ENCODE peak calls at places on chromosome 10, in eight cellular contexts. F is mammary epithelial cell, S is breast epithelium, V is GM23248, N is psoas muscle, R is body of pancreas, X is endothelial cell of umbilical vein, Y is lower lobe of right lung. C is an unnamed sample. For H3K4me1, the result is how much of the 10 kb centered on the place peaks cover.

GRCh38 chr10:112307631-112308502 is 24.7 kb downstream of the TECTB start:
- DNase-seq in F (peak), S (no peak), V (peak), N (no peak), R (peak), X (peak), Y (peak), C (peak)

GRCh38 chr10:17747883-17748550 is 4.0 kb upstream of the TMEM236 start:
- DNase-seq in F (no peak), S (no peak), V (peak), N (no peak), R (peak), X (no peak), Y (no peak), C (no peak)

GRCh38 chr10:26436848-26437247 is 1.3 kb upstream of the APBB1IP start:
- DNase-seq in F (no peak), S (no peak), V (no peak), N (no peak), R (no peak), X (no peak), Y (no peak), C (no peak)

GRCh38 chr10:95236068-95236903 is 42.2 kb downstream of the ACSM6 start:
- DNase-seq in F (peak), S (no peak), V (peak), N (no peak), R (no peak), X (peak), Y (no peak), C (no peak)

GRCh38 chr10:15718495-15719061 is 1.1 kb downstream of the ITGA8 start:
- DNase-seq in F (no peak), S (no peak), V (no peak), N (no peak), R (no peak), X (no peak), Y (no peak), C (no peak)

GRCh38 chr10:92832998-92833642 is 15.2 kb upstream of the EXOC6 start:
- DNase-seq in F (no peak), S (no peak), V (no peak), N (no peak), R (no peak), X (peak), Y (no peak), C (no peak)

GRCh38 chr10:60099998-60100747 is 193.8 kb upstream of the CCDC6 start:
- DNase-seq in F (peak), S (no peak), V (peak), N (no peak), R (peak), X (peak), Y (no peak), C (no peak)

GRCh38 chr10:128456271-128456670 is 330.0 kb upstream of the MKI67 start:
- DNase-seq in F (no peak), S (no peak), V (no peak), N (no peak), R (no peak), X (no peak), Y (no peak), C (no peak)

GRCh38 chr10:104022020-104022419 is 55.1 kb downstream of the SLK start:
- DNase-seq in F (no peak), S (no peak), V (no peak), N (no peak), R (no peak), X (peak), Y (no peak), C (no peak)

GRCh38 chr10:126736737-126737136 is 66.2 kb upstream of the C10orf90 start:
- DNase-seq in F (no peak), S (no peak), V (peak), N (no peak), R (no peak), X (no peak), Y (no peak), C (no peak)

GRCh38 chr10:23777153-23777552 is 338.3 kb downstream of the OTUD1 start:
- DNase-seq in F (no peak), S (no peak), V (no peak), N (no peak), R (no peak), X (no peak), Y (no peak), C (no peak)

GRCh38 chr10:3538291-3538849 is 246.6 kb downstream of the KLF6 start:
- DNase-seq in F (no peak), S (no peak), V (peak), N (no peak), R (no peak), X (peak), Y (no peak), C (no peak)

GRCh38 chr10:109912335-109913282 is 10.7 kb downstream of the XPNPEP1 start:
- DNase-seq in F (peak), S (no peak), V (peak), N (no peak), R (no peak), X (no peak), Y (no peak), C (peak)

GRCh38 chr10:103739039-103739764 is 116.2 kb downstream of the SH3PXD2A start:
- DNase-seq in F (peak), S (no peak), V (peak), N (peak), R (peak), X (no peak), Y (no peak), C (peak)

GRCh38 chr10:18594574-18595156 is 56.7 kb downstream of the NSUN6 start:
- DNase-seq in F (no peak), S (no peak), V (no peak), N (no peak), R (no peak), X (no peak), Y (no peak), C (peak)

GRCh38 chr10:123241391-123242141 is 87.4 kb downstream of the BUB3 start:
- DNase-seq in F (no peak), S (no peak), V (no peak), N (no peak), R (peak), X (peak), Y (no peak), C (no peak)

GRCh38 chr10:123236122-123236521 is 81.9 kb downstream of the BUB3 start:
- DNase-seq in F (no peak), S (no peak), V (peak), N (no peak), R (no peak), X (no peak), Y (no peak), C (peak)

GRCh38 chr10:123240776-123241175 is 86.6 kb downstream of the BUB3 start:
- DNase-seq in F (no peak), S (no peak), V (no peak), N (no peak), R (no peak), X (no peak), Y (no peak), C (no peak)

GRCh38 chr10:123245264-123245663 is 91.1 kb downstream of the BUB3 start:
- DNase-seq in F (no peak), S (no peak), V (no peak), N (no peak), R (no peak), X (no peak), Y (no peak), C (no peak)

GRCh38 chr10:123240250-123240649 is 86.0 kb downstream of the BUB3 start:
- DNase-seq in F (no peak), S (no peak), V (no peak), N (no peak), R (no peak), X (no peak), Y (no peak), C (no peak)
- H3K4me1 ChIP-seq in F (under half), S (under half), V (under half), N (under half), R (under half), X (under half), Y (under half), C (under half)

GRCh38 chr10:14681305-14681704 is 93.4 kb downstream of the FAM107B start:
- DNase-seq in F (no peak), S (no peak), V (no peak), N (no peak), R (no peak), X (no peak), Y (no peak), C (peak)
- H3K4me1 ChIP-seq in F (under half), S (under half), V (under half), N (under half), R (under half), X (under half), Y (under half), C (under half)

GRCh38 chr10:117938104-117938503 is 108.6 kb downstream of the RAB11FIP2 start:
- DNase-seq in F (no peak), S (no peak), V (no peak), N (no peak), R (no peak), X (no peak), Y (no peak), C (no peak)
- H3K4me1 ChIP-seq in F (under half), S (under half), V (under half), N (under half), R (under half), X (under half), Y (under half), C (under half)

GRCh38 chr10:98338896-98339295 is 70.9 kb upstream of the LOXL4 start:
- DNase-seq in F (no peak), S (no peak), V (peak), N (no peak), R (no peak), X (no peak), Y (no peak), C (no peak)

GRCh38 chr10:98339790-98340189 is 71.8 kb upstream of the LOXL4 start:
- DNase-seq in F (no peak), S (no peak), V (no peak), N (no peak), R (no peak), X (no peak), Y (no peak), C (no peak)

GRCh38 chr10:98340946-98341345 is 73.0 kb upstream of the LOXL4 start:
- DNase-seq in F (no peak), S (no peak), V (peak), N (peak), R (no peak), X (no peak), Y (no peak), C (no peak)

GRCh38 chr10:98338318-98338717 is 70.3 kb upstream of the LOXL4 start:
- DNase-seq in F (no peak), S (no peak), V (peak), N (peak), R (no peak), X (no peak), Y (no peak), C (no peak)

GRCh38 chr10:98340261-98340675 is 72.3 kb upstream of the LOXL4 start:
- DNase-seq in F (no peak), S (no peak), V (peak), N (no peak), R (no peak), X (no peak), Y (no peak), C (no peak)
- H3K4me1 ChIP-seq in F (under half), S (under half), V (half or more), N (under half), R (under half), X (under half), Y (under half), C (under half)

DNA sequence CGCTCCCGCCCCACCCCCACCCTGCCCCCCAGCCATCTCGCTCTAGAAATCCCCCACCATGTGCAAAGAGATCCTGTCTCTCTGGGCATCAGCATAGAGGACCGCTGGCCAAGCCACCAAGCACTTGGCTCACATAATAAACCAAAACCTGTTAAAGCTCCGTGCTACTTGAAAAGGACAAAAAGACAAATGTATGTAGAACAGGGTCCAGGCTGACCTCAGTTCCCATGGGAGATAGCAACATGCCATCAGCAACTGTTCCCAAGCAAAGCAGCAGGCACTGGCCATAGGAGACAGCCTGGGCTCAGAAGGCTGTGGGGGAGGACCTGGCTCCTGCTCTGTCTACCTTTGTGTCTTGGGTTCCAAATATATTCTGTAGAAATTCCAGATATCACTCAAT is 38.4 kb upstream of the GDF10 start:
- DNase-seq in F (no peak), S (no peak), V (no peak), N (no peak), R (no peak), X (no peak), Y (no peak), C (no peak)
- H3K4me1 ChIP-seq in F (under half), S (under half), V (under half), N (under half), R (under half), X (under half), Y (under half), C (under half)

DNA sequence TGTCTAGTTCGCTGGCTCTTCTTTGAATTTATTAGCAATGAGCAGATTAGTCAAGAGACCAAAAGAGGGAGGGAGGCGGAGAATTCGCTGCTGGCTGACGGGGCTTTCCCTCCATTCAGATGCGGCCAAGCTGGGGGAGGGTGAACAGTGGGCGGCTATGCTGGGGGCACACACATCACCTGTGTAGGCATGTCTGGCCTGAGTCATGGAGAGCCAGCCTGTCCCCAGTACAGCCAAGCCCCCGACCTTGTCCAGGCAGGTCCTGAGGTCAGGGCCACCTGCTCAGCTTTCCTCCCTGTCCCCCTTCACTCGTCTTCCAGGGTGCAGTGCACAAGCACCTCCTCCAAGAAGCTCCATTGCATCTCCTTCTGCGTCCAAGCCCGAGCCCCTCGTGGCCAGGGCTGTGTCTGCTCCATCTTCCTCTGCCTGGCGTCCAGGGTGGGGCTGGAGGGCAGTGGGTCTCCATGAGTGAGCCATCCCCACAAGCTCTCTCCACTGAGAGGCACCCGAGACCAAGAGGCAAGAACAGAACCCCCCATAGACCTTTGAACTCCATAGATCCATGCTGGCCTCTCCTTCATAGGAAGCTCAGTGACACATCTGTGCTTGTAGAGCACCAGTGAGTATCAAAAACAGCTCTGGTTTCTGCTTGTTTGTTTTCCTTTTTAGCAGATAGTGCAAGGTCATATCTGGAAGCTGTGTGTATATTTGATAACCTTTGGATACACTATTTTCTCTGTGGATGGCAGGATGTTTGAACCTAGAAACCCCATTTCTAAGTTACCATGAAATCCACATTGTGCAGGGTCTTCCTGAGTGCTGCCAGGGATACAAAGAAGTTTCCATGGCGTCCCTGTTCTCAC is 1.9 kb upstream of the DEPP1 start:
- DNase-seq in F (peak), S (no peak), V (peak), N (peak), R (no peak), X (peak), Y (no peak), C (no peak)
- H3K4me1 ChIP-seq in F (half or more), S (under half), V (under half), N (half or more), R (half or more), X (half or more), Y (half or more), C (under half)

DNA sequence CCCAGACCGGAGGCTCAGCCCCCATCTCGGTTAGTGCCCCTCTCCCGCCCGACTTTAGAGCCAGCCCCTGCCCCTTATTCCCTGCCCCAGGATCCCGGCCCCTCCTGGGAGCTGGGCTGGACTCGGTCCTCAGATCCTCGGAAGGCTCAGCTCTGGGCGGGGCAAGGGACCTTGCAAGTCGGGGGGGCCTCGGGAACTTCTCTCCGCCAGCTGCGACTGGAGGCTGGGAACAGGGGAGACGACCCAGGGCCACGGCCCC is 2.5 kb downstream of the ADIRF start:
- DNase-seq in F (no peak), S (no peak), V (no peak), N (no peak), R (no peak), X (no peak), Y (no peak), C (no peak)
- H3K4me1 ChIP-seq in F (half or more), S (under half), V (under half), N (under half), R (half or more), X (half or more), Y (half or more), C (under half)

DNA sequence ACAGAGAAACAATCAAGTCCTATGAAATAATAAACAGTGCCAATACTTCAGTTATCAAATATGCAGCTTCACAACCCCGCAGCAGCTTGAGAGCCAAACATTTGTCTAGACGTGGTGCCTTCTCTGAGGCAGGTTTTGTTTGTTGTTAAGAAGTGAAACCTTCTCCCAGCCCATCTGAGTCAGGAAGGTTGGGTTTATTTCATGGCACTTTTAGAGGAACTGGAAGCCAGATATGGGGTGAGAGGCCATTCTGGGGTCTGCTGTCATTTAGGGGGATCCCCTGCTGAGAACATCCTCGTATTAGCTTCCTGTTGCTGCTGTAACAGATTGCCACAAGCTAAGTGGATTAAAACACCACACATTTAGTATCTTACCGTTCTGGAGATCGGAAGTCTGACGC is 113.6 kb downstream of the GRK5 start:
- DNase-seq in F (no peak), S (no peak), V (no peak), N (no peak), R (no peak), X (peak), Y (no peak), C (no peak)
- H3K4me1 ChIP-seq in F (under half), S (under half), V (under half), N (under half), R (under half), X (under half), Y (half or more), C (under half)

GRCh38 chr10:97333351-97333600 is 1.3 kb downstream of the FRAT2 start:
- DNase-seq in F (no peak), S (no peak), V (peak), N (no peak), R (no peak), X (peak), Y (no peak), C (peak)
- H3K4me1 ChIP-seq in F (under half), S (under half), V (under half), N (under half), R (half or more), X (under half), Y (half or more), C (under half)